ENCODE peak calls at places on chromosomes 6 and 20, in five cellular contexts. U is ovary; F is ecto neural progenitor cell; R is stimulated activated CD4-positive, alpha-beta T cell treated with anti-CD3 and anti-CD28 coated beads, Interleukin-15, amount 100 ng/mL, for 1 hour; C is SK-N-SH. Z is an unnamed sample.
A peak's percentile ranks its signal among the peaks of the same experiment; 100 is the strongest.

GRCh38 chr20:60039526-60039925 is 81.3 kb downstream of the CDH26 start:
- DNase-seq in U (no peak), C (no peak), F (peak; percentile 14), R (no peak), Z (no peak)

GRCh38 chr6:137602871-137603270 is 108.7 kb upstream of the OLIG3 start:
- DNase-seq in C (no peak), U (no peak), R (no peak), F (no peak), Z (no peak)

GRCh38 chr6:108341312-108341711 is 46.5 kb downstream of the AFG1L start:
- DNase-seq in U (no peak), F (no peak), C (no peak), R (no peak), Z (no peak)

GRCh38 chr6:166637806-166638458 is 10.9 kb upstream of the RPS6KA2 start:
- DNase-seq in F (no peak), R (no peak), U (no peak), C (no peak), Z (no peak)

GRCh38 chr6:25054469-25054868 is 118.7 kb upstream of the RIPOR2 start:
- DNase-seq in R (no peak), F (no peak), C (no peak), U (no peak), Z (no peak)

GRCh38 chr6:103784117-103784516 is 1075.6 kb downstream of the HACE1 start:
- DNase-seq in U (no peak), R (no peak), F (no peak), C (no peak), Z (no peak)

GRCh38 chr20:37505263-37506165 is 15.5 kb upstream of the NNAT start:
- DNase-seq in F (no peak), R (no peak), C (no peak), U (no peak), Z (no peak)

GRCh38 chr6:151723152-151723551 is 84.3 kb upstream of the ESR1 start:
- DNase-seq in F (no peak), C (no peak), R (no peak), U (no peak), Z (no peak)

GRCh38 chr20:23340524-23340923 is 10.1 kb upstream of the NXT1 start:
- DNase-seq in C (peak; percentile 67), F (peak; percentile 74), U (peak; percentile 45), R (no peak), Z (peak; percentile 63)

GRCh38 chr6:11215773-11216172 is 16.7 kb downstream of the NEDD9 start:
- DNase-seq in U (no peak), F (no peak), R (no peak), C (no peak), Z (no peak)

GRCh38 chr20:60256811-60257210 is 298.6 kb downstream of the CDH26 start:
- DNase-seq in U (no peak), F (no peak), C (no peak), R (no peak), Z (no peak)

GRCh38 chr6:106704327-106704726 is 74.9 kb downstream of the QRSL1 start:
- DNase-seq in U (no peak), C (no peak), F (no peak), R (no peak), Z (no peak)

GRCh38 chr20:10795286-10796026 is 121.7 kb upstream of the JAG1 start:
- DNase-seq in R (no peak), F (no peak), C (no peak), U (no peak), Z (no peak)

GRCh38 chr6:166952122-166952521 is 4.2 kb downstream of the RNASET2 start:
- DNase-seq in R (peak; percentile 17), F (no peak), C (no peak), U (no peak), Z (no peak)

GRCh38 chr6:107704377-107705013 is 119.6 kb downstream of the SCML4 start:
- DNase-seq in F (peak; percentile 24), U (no peak), C (peak; percentile 69), R (no peak), Z (no peak)

GRCh38 chr6:37182736-37183590 is 13.0 kb downstream of the PIM1 start:
- DNase-seq in F (no peak), R (no peak), C (no peak), U (no peak), Z (no peak)

GRCh38 chr6:99589907-99590493 is 16.6 kb upstream of the PRDM13 start:
- DNase-seq in R (no peak), C (no peak), U (no peak), F (no peak), Z (no peak)

GRCh38 chr20:22495172-22495571 is 89.2 kb downstream of the FOXA2 start:
- DNase-seq in R (no peak), F (no peak), C (no peak), U (no peak), Z (no peak)

GRCh38 chr20:50052550-50052949 is 60.4 kb downstream of the UBE2V1 start:
- DNase-seq in F (no peak), C (no peak), U (no peak), R (no peak), Z (no peak)

GRCh38 chr20:32961956-32962517 is 42.2 kb downstream of the SUN5 start:
- DNase-seq in F (peak; percentile 39), U (no peak), C (peak; percentile 3), R (no peak), Z (no peak)

Z was measured in mesothelial cell of epicardium.